ENCODE peak calls at places on chromosomes 4 and X, in five cellular contexts. U is AG20443, L is cardiac fibroblast, B is Peyer's patch, K is keratinocyte. X is an unnamed sample.

GRCh38 chrX:48683411-48683982 is at the start of gene WAS:
- DNase-seq in K (no peak), U (no peak), B (peak; percentile 64), L (no peak), X (no peak)

GRCh38 chr4:1198070-1198844 is 25.9 kb upstream of the SPON2 start:
- DNase-seq in U (peak; percentile 9), K (no peak), B (peak; percentile 59), L (peak; percentile 46), X (peak; percentile 25)

GRCh38 chrX:84153538-84153937 is 34.5 kb downstream of the RPS6KA6 start:
- DNase-seq in B (no peak), K (peak; percentile 15), L (no peak), U (no peak), X (no peak)

GRCh38 chr4:5812506-5813229 is 80.2 kb downstream of the CRMP1 start:
- DNase-seq in B (peak; percentile 33), U (peak; percentile 88), L (peak; percentile 87), K (peak; percentile 17), X (no peak)

GRCh38 chr4:145216532-145216931 is 36.1 kb upstream of the OTUD4 start:
- DNase-seq in K (no peak), U (peak; percentile 38), B (no peak), L (peak; percentile 60), X (no peak)

GRCh38 chr4:83208776-83209365 is 75.7 kb downstream of the COQ2 start:
- DNase-seq in B (no peak), L (peak; percentile 53), U (peak; percentile 56), K (no peak), X (no peak)

GRCh38 chr4:7705062-7705461 is 234.6 kb downstream of the AFAP1 start:
- DNase-seq in K (no peak), B (no peak), U (no peak), L (no peak), X (no peak)

GRCh38 chr4:128338634-128339355 is 51.2 kb upstream of the PGRMC2 start:
- DNase-seq in U (peak; percentile 75), K (no peak), B (no peak), L (peak; percentile 87), X (no peak)

GRCh38 chr4:164977243-164978164 is at the start of gene TRIM61:
- DNase-seq in L (peak; percentile 36), K (no peak), B (peak; percentile 58), U (peak; percentile 52), X (no peak)

GRCh38 chrX:112164420-112164819 is 81.8 kb upstream of the TRPC5 start:
- DNase-seq in L (no peak), K (no peak), U (no peak), B (no peak), X (no peak)

GRCh38 chrX:19548279-19548678 is 33.0 kb upstream of the MAP3K15 start:
- DNase-seq in B (no peak), L (no peak), K (no peak), U (no peak), X (no peak)

GRCh38 chrX:53412441-53412840 is 10.0 kb downstream of the SMC1A start:
- DNase-seq in K (no peak), U (no peak), B (no peak), L (no peak), X (no peak)

GRCh38 chrX:97763391-97763790 is 879.7 kb downstream of the RPA4 start:
- DNase-seq in B (no peak), K (no peak), L (no peak), U (no peak), X (no peak)

GRCh38 chr4:28555851-28556250 is 1695.2 kb downstream of the STIM2 start:
- DNase-seq in B (no peak), K (no peak), U (peak; percentile 5), L (peak; percentile 83), X (no peak)

GRCh38 chrX:12595746-12596145 is 195.5 kb upstream of the PRPS2 start:
- DNase-seq in K (no peak), B (no peak), L (no peak), U (no peak), X (no peak)

GRCh38 chr4:70671091-70671490 is 4.8 kb upstream of the JCHAIN start:
- DNase-seq in U (no peak), L (no peak), B (no peak), K (no peak), X (no peak)

GRCh38 chrX:136475236-136475635 is 12.5 kb upstream of the BRS3 start:
- DNase-seq in L (no peak), U (no peak), K (no peak), B (no peak), X (no peak)

GRCh38 chr4:15809058-15809457 is 30.9 kb downstream of the CD38 start:
- DNase-seq in U (no peak), K (no peak), B (no peak), L (no peak), X (no peak)

GRCh38 chr4:124177647-124178425 is 534.7 kb downstream of the ANKRD50 start:
- DNase-seq in B (no peak), K (no peak), U (peak; percentile 37), L (peak; percentile 92), X (no peak)

GRCh38 chr4:139607302-139608060 is 51.5 kb upstream of the SETD7 start:
- DNase-seq in L (no peak), U (peak; percentile 20), K (no peak), B (no peak), X (no peak)

GRCh38 chr4:165367040-165367439 is 11.8 kb upstream of the CPE start:
- DNase-seq in K (no peak), B (no peak), U (peak; percentile 45), L (peak; percentile 15), X (peak; percentile 30)

GRCh38 chrX:1519022-1519497 is 17.9 kb downstream of the P2RY8 start:
- DNase-seq in B (no peak), U (no peak), L (no peak), K (no peak), X (no peak)

GRCh38 chr4:102404551-102404969 is 59.3 kb upstream of the SLC39A8 start:
- DNase-seq in U (no peak), L (peak; percentile 40), K (no peak), B (no peak), X (no peak)

GRCh38 chr4:8133897-8134542 is 24.6 kb downstream of the ABLIM2 start:
- DNase-seq in U (no peak), B (no peak), L (no peak), K (no peak), X (no peak)

GRCh38 chr4:120261117-120261516 is 194.5 kb upstream of the MAD2L1 start:
- DNase-seq in B (no peak), L (no peak), K (no peak), U (no peak), X (no peak)

GRCh38 chr4:11912886-11913285 is 484.2 kb upstream of the HS3ST1 start:
- DNase-seq in K (peak; percentile 61), L (peak; percentile 88), U (no peak), B (no peak), X (no peak)